ENCODE peak calls at places on chromosomes 6 and 20, in seven cellular contexts. T is GM23248, X is K562, V is brain microvascular endothelial cell, D is A549, Z is GM12865, E is upper lobe of right lung. R is an unnamed sample.

GRCh38 chr20:56420028-56420427 is 8.0 kb downstream of the CASS4 start:
- DNase-seq in D (no peak), Z (no peak), T (no peak), X (no peak), E (no peak), V (no peak), R (no peak)

GRCh38 chr6:142885182-142885867 is 59.7 kb downstream of the HIVEP2 start:
- DNase-seq in Z (peak), E (no peak), X (no peak), T (peak), V (peak), D (peak), R (peak)

GRCh38 chr6:70375882-70376281 is 37.4 kb upstream of the FAM135A start:
- DNase-seq in X (peak), T (peak), V (no peak), E (no peak), D (peak), Z (peak), R (no peak)

GRCh38 chr6:170284866-170285469 is 5.9 kb downstream of the DLL1 start:
- DNase-seq in X (no peak), Z (no peak), D (no peak), E (peak), T (no peak), V (no peak), R (no peak)

GRCh38 chr6:38078671-38079070 is 259.1 kb downstream of the ZFAND3 start:
- DNase-seq in E (no peak), Z (no peak), V (no peak), X (no peak), T (no peak), D (peak), R (no peak)

GRCh38 chr6:20058912-20059311 is 153.4 kb downstream of the MBOAT1 start:
- DNase-seq in Z (no peak), T (no peak), X (no peak), V (no peak), E (no peak), D (no peak), R (no peak)

GRCh38 chr6:113464959-113465358 is 392.2 kb upstream of the MARCKS start:
- DNase-seq in E (no peak), V (peak), D (peak), T (peak), X (no peak), Z (no peak), R (no peak)

GRCh38 chr20:33443512-33444239 is at the start of gene SNTA1:
- DNase-seq in E (peak), X (peak), Z (peak), V (peak), D (peak), T (peak), R (peak)

GRCh38 chr6:23027281-23027680 is 457.9 kb downstream of the HDGFL1 start:
- DNase-seq in T (no peak), V (no peak), E (no peak), X (no peak), Z (no peak), D (no peak), R (no peak)

GRCh38 chr6:166954118-166954713 is 2.1 kb downstream of the RNASET2 start:
- DNase-seq in V (no peak), E (no peak), T (no peak), X (no peak), D (no peak), Z (peak), R (no peak)
- H3K4me3 ChIP-seq in V (no peak), E (no peak), T (no peak), X (no peak), D (no peak), Z (peak), R (no peak)

GRCh38 chr6:52325695-52326471 is 36.1 kb upstream of the PAQR8 start:
- DNase-seq in V (no peak), E (no peak), D (no peak), Z (no peak), X (no peak), T (no peak), R (no peak)

GRCh38 chr6:52328303-52328662 is 33.7 kb upstream of the PAQR8 start:
- DNase-seq in E (no peak), T (no peak), D (no peak), Z (no peak), V (no peak), X (no peak), R (no peak)

GRCh38 chr6:52328721-52329120 is 33.2 kb upstream of the PAQR8 start:
- DNase-seq in E (no peak), X (no peak), Z (no peak), T (no peak), D (no peak), V (no peak), R (no peak)

GRCh38 chr6:52324239-52324638 is 37.7 kb upstream of the PAQR8 start:
- DNase-seq in T (no peak), Z (no peak), X (no peak), V (no peak), E (no peak), D (no peak), R (no peak)

GRCh38 chr6:52326540-52327364 is 35.2 kb upstream of the PAQR8 start:
- DNase-seq in D (no peak), T (no peak), E (no peak), V (no peak), Z (no peak), X (no peak), R (no peak)
- H3K4me3 ChIP-seq in D (no peak), T (no peak), E (no peak), V (no peak), Z (no peak), X (no peak), R (no peak)

GRCh38 chr20:30811896-30812671 is 445.4 kb upstream of the DEFB115 start:
- DNase-seq in D (no peak), E (peak), V (no peak), Z (peak), X (peak), T (peak), R (no peak)
- H3K4me3 ChIP-seq in D (no peak), E (no peak), V (peak), Z (peak), X (peak), T (peak), R (no peak)

GRCh38 chr6:117484052-117484646 is 1.7 kb downstream of the DCBLD1 start:
- DNase-seq in X (no peak), E (no peak), V (no peak), Z (no peak), T (no peak), D (no peak), R (no peak)

GRCh38 chr6:117483645-117484016 is 1.2 kb downstream of the DCBLD1 start:
- DNase-seq in E (no peak), T (peak), D (no peak), V (no peak), X (no peak), Z (peak), R (peak)

GRCh38 chr6:117487831-117488230 is 5.4 kb downstream of the DCBLD1 start:
- DNase-seq in E (no peak), Z (no peak), X (no peak), V (no peak), D (no peak), T (no peak), R (no peak)

GRCh38 chr6:117483004-117483644 is 650 bp downstream of the DCBLD1 start:
- DNase-seq in D (peak), E (peak), T (peak), Z (peak), X (peak), V (no peak), R (peak)

GRCh38 chr6:117485433-117485832 is 3.0 kb downstream of the DCBLD1 start:
- DNase-seq in V (no peak), X (no peak), T (no peak), Z (no peak), E (no peak), D (no peak), R (no peak)
- H3K4me3 ChIP-seq in V (peak), X (no peak), T (peak), Z (no peak), E (peak), D (peak), R (no peak)